ENCODE peak calls at places on chromosomes 11 and 22, in seven cellular contexts. P is globus pallidus, T is progenitor cell of endocrine pancreas, U is GM04503, F is cerebellar cortex, V is foreskin keratinocyte, C is IMR-90. L is an unnamed sample.

GRCh38 chr22:35589071-35589735 is 27.9 kb downstream of the MB start:
- DNase-seq in P (no peak), T (no peak), U (peak), F (no peak), V (peak), C (peak), L (peak)

GRCh38 chr11:19853016-19853415 is 140.4 kb downstream of the NAV2 start:
- DNase-seq in P (no peak), T (no peak), U (no peak), F (no peak), V (no peak), C (peak), L (peak)

GRCh38 chr22:37545703-37546435 is 14.4 kb upstream of the CDC42EP1 start:
- DNase-seq in P (peak), T (peak), U (peak), F (peak), V (peak), C (peak), L (no peak)

GRCh38 chr11:11416917-11417316 is 63.9 kb upstream of the CSNK2A3 start:
- DNase-seq in P (no peak), T (no peak), U (peak), F (no peak), V (peak), C (peak), L (peak)

GRCh38 chr11:134328433-134328832 is 3.4 kb upstream of the GLB1L2 start:
- DNase-seq in P (no peak), T (no peak), U (no peak), F (no peak), V (no peak), C (no peak), L (no peak)

GRCh38 chr22:50483977-50484853 is 2.4 kb upstream of the MIOX start:
- DNase-seq in P (no peak), T (no peak), U (no peak), F (no peak), V (no peak), C (no peak), L (no peak)

GRCh38 chr11:86152901-86153300 is 84.0 kb upstream of the PICALM start:
- DNase-seq in P (no peak), T (no peak), U (no peak), F (no peak), V (no peak), C (no peak), L (no peak)

GRCh38 chr22:42743501-42743991 is 22.9 kb upstream of the A4GALT start:
- DNase-seq in P (no peak), T (no peak), U (peak), F (no peak), V (peak), C (no peak), L (no peak)

GRCh38 chr22:50314455-50315288 is 7.2 kb upstream of the PLXNB2 start:
- DNase-seq in P (no peak), T (no peak), U (no peak), F (no peak), V (no peak), C (no peak), L (no peak)

GRCh38 chr11:267491-267994 is 10.7 kb upstream of the NLRP6 start:
- DNase-seq in P (no peak), T (no peak), U (no peak), F (no peak), V (no peak), C (no peak), L (no peak)

GRCh38 chr22:39078329-39078728 is 1.3 kb downstream of the APOBEC3G start:
- DNase-seq in P (no peak), T (no peak), U (no peak), F (no peak), V (no peak), C (no peak), L (no peak)

GRCh38 chr11:122235615-122236014 is 119.6 kb upstream of the BLID start:
- DNase-seq in P (no peak), T (no peak), U (peak), F (peak), V (no peak), C (peak), L (peak)

GRCh38 chr11:117815262-117815803 is 9.2 kb downstream of the FXYD2 start:
- DNase-seq in P (peak), T (no peak), U (no peak), F (no peak), V (no peak), C (no peak), L (no peak)

GRCh38 chr11:93444671-93445073 is 98.5 kb downstream of the SMCO4 start:
- DNase-seq in P (no peak), T (peak), U (no peak), F (no peak), V (no peak), C (peak), L (no peak)

GRCh38 chr11:70122490-70123198 is 44.5 kb downstream of the ANO1 start:
- DNase-seq in P (no peak), T (no peak), U (no peak), F (no peak), V (no peak), C (no peak), L (no peak)

GRCh38 chr11:35919244-35919643 is 24.6 kb upstream of the LDLRAD3 start:
- DNase-seq in P (peak), T (no peak), U (no peak), F (peak), V (peak), C (peak), L (no peak)

GRCh38 chr11:128772814-128773213 is 78.9 kb downstream of the FLI1 start:
- DNase-seq in P (no peak), T (no peak), U (no peak), F (no peak), V (no peak), C (no peak), L (no peak)

GRCh38 chr11:62179995-62180394 is 10.0 kb upstream of the SCGB1D1 start:
- DNase-seq in P (no peak), T (no peak), U (no peak), F (no peak), V (no peak), C (no peak), L (no peak)

GRCh38 chr11:78402842-78403241 is 14.8 kb downstream of the GAB2 start:
- DNase-seq in P (no peak), T (no peak), U (no peak), F (no peak), V (no peak), C (no peak), L (no peak)

GRCh38 chr22:46180370-46181137 is 30.2 kb downstream of the PPARA start:
- DNase-seq in P (no peak), T (no peak), U (no peak), F (no peak), V (peak), C (no peak), L (no peak)

GRCh38 chr11:120354068-120354467 is 17.9 kb downstream of the ARHGEF12 start:
- DNase-seq in P (no peak), T (no peak), U (no peak), F (no peak), V (no peak), C (peak), L (no peak)

GRCh38 chr11:126341760-126342161 is 13.7 kb upstream of the ST3GAL4 start:
- DNase-seq in P (no peak), T (no peak), U (no peak), F (no peak), V (peak), C (peak), L (peak)

GRCh38 chr22:50252081-50253045 is 1.3 kb upstream of the HDAC10 start:
- DNase-seq in P (no peak), T (no peak), U (no peak), F (peak), V (no peak), C (peak), L (no peak)

GRCh38 chr11:65163684-65164083 is 6.3 kb upstream of the SPDYC start:
- DNase-seq in P (no peak), T (no peak), U (no peak), F (no peak), V (no peak), C (no peak), L (no peak)

GRCh38 chr11:77139201-77139600 is 11.2 kb downstream of the MYO7A start:
- DNase-seq in P (no peak), T (no peak), U (no peak), F (no peak), V (no peak), C (no peak), L (no peak)

GRCh38 chr11:62980133-62980760 is 4.5 kb downstream of the SLC22A6 start:
- DNase-seq in P (no peak), T (no peak), U (no peak), F (no peak), V (peak), C (peak), L (no peak)

GRCh38 chr22:28106601-28107000 is 187.5 kb upstream of the PITPNB start:
- DNase-seq in P (no peak), T (no peak), U (no peak), F (no peak), V (no peak), C (no peak), L (no peak)

GRCh38 chr11:102926946-102927623 is 28.4 kb downstream of the MMP13 start:
- DNase-seq in P (no peak), T (no peak), U (no peak), F (no peak), V (no peak), C (peak), L (no peak)

GRCh38 chr11:110319501-110319900 is 23.1 kb upstream of the RDX start:
- DNase-seq in P (no peak), T (no peak), U (no peak), F (no peak), V (no peak), C (no peak), L (no peak)

GRCh38 chr11:106152824-106153223 is 75.4 kb downstream of the AASDHPPT start:
- DNase-seq in P (no peak), T (no peak), U (no peak), F (no peak), V (peak), C (peak), L (no peak)

GRCh38 chr22:24161909-24162308 is 19.4 kb upstream of the SUSD2 start:
- DNase-seq in P (no peak), T (no peak), U (no peak), F (peak), V (no peak), C (no peak), L (no peak)

GRCh38 chr11:119902656-119903181 is 173.7 kb upstream of the NECTIN1 start:
- DNase-seq in P (no peak), T (no peak), U (no peak), F (no peak), V (no peak), C (no peak), L (no peak)

GRCh38 chr11:127109796-127110195 is 109.2 kb upstream of the KIRREL3 start:
- DNase-seq in P (no peak), T (no peak), U (no peak), F (no peak), V (no peak), C (no peak), L (no peak)

GRCh38 chr11:118111744-118112035 is 24.9 kb upstream of the SMIM35 start:
- DNase-seq in P (no peak), T (no peak), U (no peak), F (no peak), V (no peak), C (no peak), L (no peak)

GRCh38 chr11:48052183-48053040 is 72.1 kb downstream of the PTPRJ start:
- DNase-seq in P (no peak), T (no peak), U (peak), F (no peak), V (peak), C (peak), L (no peak)

GRCh38 chr22:49784630-49784971 is 43.1 kb downstream of the BRD1 start:
- DNase-seq in P (no peak), T (no peak), U (no peak), F (peak), V (no peak), C (no peak), L (no peak)

GRCh38 chr11:126997196-126997595 is 3.4 kb downstream of the KIRREL3 start:
- DNase-seq in P (no peak), T (no peak), U (no peak), F (peak), V (no peak), C (peak), L (no peak)

GRCh38 chr11:3217751-3218482 is 696 bp downstream of the MRGPRG start:
- DNase-seq in P (no peak), T (no peak), U (no peak), F (no peak), V (no peak), C (no peak), L (no peak)

GRCh38 chr22:33049125-33049729 is 9.0 kb downstream of the SYN3 start:
- DNase-seq in P (peak), T (peak), U (peak), F (peak), V (peak), C (peak), L (peak)